ENCODE peak calls at places on chromosomes 1 and 21, in five cellular contexts. I is SK-N-SH, U is K562, Y is GM12878, T is HepG2. Q is an unnamed sample.

GRCh38 chr21:39061766-39062165 is 121.5 kb downstream of the PSMG1 start:
- DNase-seq in I (no peak), U (no peak), Y (no peak), T (no peak), Q (no peak)

GRCh38 chr1:169809370-169810095 is 14.8 kb upstream of the METTL18 start:
- DNase-seq in I (peak), U (peak), Y (no peak), T (peak), Q (peak)

GRCh38 chr1:94011709-94012590 is 102.7 kb upstream of the GCLM start:
- DNase-seq in I (no peak), U (no peak), Y (no peak), T (peak), Q (no peak)

GRCh38 chr1:177979272-177979671 is 9.4 kb upstream of the SEC16B start:
- DNase-seq in I (no peak), U (no peak), Y (no peak), T (no peak), Q (no peak)

GRCh38 chr1:198056255-198056654 is 100.5 kb upstream of the NEK7 start:
- DNase-seq in I (peak), U (peak), Y (no peak), T (peak), Q (peak)

GRCh38 chr21:36747114-36747814 is 48.3 kb downstream of the SIM2 start:
- DNase-seq in I (no peak), U (peak), Y (no peak), T (no peak), Q (no peak)

GRCh38 chr1:43774359-43774758 is 67.0 kb downstream of the ST3GAL3 start:
- DNase-seq in I (no peak), U (peak), Y (no peak), T (no peak), Q (no peak)

GRCh38 chr21:20971296-20971921 is 26.8 kb upstream of the NCAM2 start:
- DNase-seq in I (peak), U (peak), Y (no peak), T (peak), Q (peak)

GRCh38 chr1:67732750-67733151 is 47.8 kb downstream of the GADD45A start:
- DNase-seq in I (no peak), U (peak), Y (peak), T (no peak), Q (no peak)

GRCh38 chr21:18722193-18722592 is 318.6 kb upstream of the TMPRSS15 start:
- DNase-seq in I (no peak), U (no peak), Y (no peak), T (no peak), Q (no peak)

GRCh38 chr1:221161571-221162041 is 282.4 kb downstream of the HLX start:
- DNase-seq in I (no peak), U (no peak), Y (no peak), T (no peak), Q (no peak)

GRCh38 chr1:39001516-39002389 is 10.7 kb downstream of the AKIRIN1 start:
- DNase-seq in I (no peak), U (no peak), Y (no peak), T (no peak), Q (no peak)

GRCh38 chr1:5779608-5780323 is 212.5 kb downstream of the NPHP4 start:
- DNase-seq in I (peak), U (no peak), Y (no peak), T (no peak), Q (no peak)

GRCh38 chr21:16468191-16468590 is 738.4 kb downstream of the USP25 start:
- DNase-seq in I (no peak), U (no peak), Y (no peak), T (no peak), Q (no peak)

GRCh38 chr1:183126528-183126927 is 59.5 kb upstream of the LAMC2 start:
- DNase-seq in I (no peak), U (no peak), Y (no peak), T (no peak), Q (no peak)

GRCh38 chr1:61109158-61109557 is 26.8 kb downstream of the NFIA start:
- DNase-seq in I (no peak), U (no peak), Y (no peak), T (peak), Q (no peak)

GRCh38 chr1:53619811-53620619 is 118.9 kb downstream of the GLIS1 start:
- DNase-seq in I (no peak), U (no peak), Y (no peak), T (no peak), Q (no peak)

GRCh38 chr1:228415853-228416216 is 826 bp downstream of the TRIM17 start:
- DNase-seq in I (no peak), U (no peak), Y (no peak), T (no peak), Q (no peak)

GRCh38 chr1:36863061-36863460 is 171.3 kb downstream of the GRIK3 start:
- DNase-seq in I (no peak), U (no peak), Y (no peak), T (no peak), Q (no peak)

DNA sequence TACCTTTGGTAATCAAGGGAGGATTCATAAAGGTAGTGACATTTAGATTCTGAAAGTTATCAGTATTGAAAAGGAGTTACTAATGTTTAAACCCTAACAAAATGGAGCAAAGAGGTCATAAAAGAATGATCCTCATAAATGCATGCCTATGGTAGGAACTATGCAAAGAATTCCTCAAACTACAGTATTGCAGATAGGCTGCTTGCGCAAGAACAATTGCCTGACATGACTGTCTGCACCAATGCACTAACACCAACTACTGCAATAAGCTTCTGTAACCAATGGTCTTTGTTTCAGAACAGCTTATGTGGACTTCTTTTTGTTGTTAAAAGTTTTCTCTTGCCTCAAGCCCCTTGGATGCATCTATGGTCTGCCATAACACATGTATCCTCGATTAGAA is 597.3 kb upstream of the ADGRL4 start:
- DNase-seq in I (no peak), U (no peak), Y (no peak), T (no peak), Q (no peak)
- TF ChIP-seq FOXM1 in I (no peak), U (no peak), Y (no peak), T (no peak), Q (no peak)

GRCh38 chr1:172770081-172770480 is 111.2 kb downstream of the FASLG start:
- DNase-seq in I (no peak), U (no peak), Y (no peak), T (no peak), Q (no peak)

GRCh38 chr1:172778461-172779455 is 119.9 kb downstream of the FASLG start:
- DNase-seq in I (peak), U (no peak), Y (peak), T (no peak), Q (peak)

GRCh38 chr1:172777767-172778166 is 118.9 kb downstream of the FASLG start:
- DNase-seq in I (no peak), U (no peak), Y (no peak), T (no peak), Q (no peak)

GRCh38 chr1:172775598-172776570 is 117.0 kb downstream of the FASLG start:
- DNase-seq in I (no peak), U (no peak), Y (no peak), T (no peak), Q (no peak)

GRCh38 chr1:172774561-172774960 is 115.7 kb downstream of the FASLG start:
- DNase-seq in I (no peak), U (no peak), Y (no peak), T (no peak), Q (no peak)
- TF ChIP-seq FOXM1 in I (no peak), U (no peak), Y (no peak), T (no peak), Q (no peak)

GRCh38 chr1:62285984-62286481 is 33.2 kb downstream of the KANK4 start:
- DNase-seq in I (no peak), U (no peak), Y (no peak), T (peak), Q (no peak)

GRCh38 chr1:62282909-62283308 is 36.3 kb downstream of the KANK4 start:
- DNase-seq in I (no peak), U (no peak), Y (no peak), T (no peak), Q (no peak)

GRCh38 chr1:62283361-62283760 is 35.9 kb downstream of the KANK4 start:
- DNase-seq in I (no peak), U (no peak), Y (no peak), T (no peak), Q (no peak)

GRCh38 chr1:62286778-62287224 is 32.4 kb downstream of the KANK4 start:
- DNase-seq in I (no peak), U (no peak), Y (no peak), T (peak), Q (no peak)

DNA sequence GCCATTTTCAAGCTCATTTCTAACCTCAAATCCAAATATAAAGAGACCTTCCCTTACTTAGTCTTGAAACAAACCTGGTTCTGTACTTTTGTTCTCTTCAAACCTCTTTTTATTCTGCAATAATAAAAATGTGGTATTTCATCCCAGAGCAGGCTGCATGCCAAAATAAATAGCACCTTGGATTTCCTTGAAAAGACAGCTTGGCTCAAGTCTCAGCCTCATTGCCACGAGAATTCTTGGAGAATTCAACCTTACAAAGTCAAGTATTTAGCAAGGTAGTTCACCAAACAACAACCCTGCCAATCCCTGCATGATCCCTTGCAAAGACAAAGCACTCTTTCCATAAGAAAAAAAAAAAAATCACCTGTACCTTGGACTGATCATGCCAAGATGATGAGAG is 33.8 kb downstream of the KANK4 start:
- DNase-seq in I (no peak), U (no peak), Y (no peak), T (no peak), Q (no peak)
- TF ChIP-seq FOXM1 in I (no peak), U (no peak), Y (no peak), T (no peak), Q (no peak)

DNA sequence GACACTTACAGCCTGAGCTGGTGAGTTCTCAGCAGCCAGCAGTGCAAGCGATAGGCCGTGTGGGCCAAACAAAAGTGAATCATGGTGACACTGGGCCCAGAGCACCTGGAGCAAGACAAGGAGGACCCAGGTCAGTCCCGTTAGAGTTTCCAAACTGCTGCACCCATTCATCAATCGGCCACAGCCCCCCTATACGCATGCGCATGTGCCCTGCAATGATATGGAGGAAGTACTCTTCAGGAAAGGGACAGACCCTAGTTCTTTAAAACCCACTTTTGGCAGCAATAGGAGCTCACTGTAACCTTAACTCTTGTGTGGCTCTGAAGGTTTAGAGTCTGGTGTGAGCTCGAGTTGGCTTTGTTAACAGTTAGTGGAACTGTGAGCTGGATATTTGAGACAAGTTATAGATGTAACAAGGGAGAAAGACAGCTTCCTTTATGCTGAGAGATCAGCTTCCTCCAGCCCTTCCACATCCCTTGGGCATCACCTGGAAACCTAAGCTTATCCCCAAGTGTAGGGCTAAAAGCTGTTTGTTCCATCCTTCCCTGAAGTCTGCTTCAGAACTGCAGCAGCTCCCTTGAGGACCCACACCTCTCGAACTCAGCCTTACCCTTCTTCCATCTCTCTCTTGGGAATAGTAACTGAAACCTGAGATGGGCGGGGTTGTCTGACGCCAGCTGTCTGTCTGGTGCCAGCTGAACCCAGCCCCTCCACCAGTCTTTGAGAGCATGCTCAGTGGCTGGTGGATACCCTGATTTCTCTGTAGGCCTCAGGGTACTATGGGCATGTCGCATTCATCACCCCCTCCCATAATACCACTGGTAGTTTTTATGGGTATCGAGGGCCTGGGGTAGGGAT is 17.7 kb downstream of the NMNAT1 start:
- DNase-seq in I (no peak), U (no peak), Y (peak), T (no peak), Q (peak)
- TF ChIP-seq FOXM1 in I (no peak), U (no peak), Y (no peak), T (no peak), Q (no peak)

GRCh38 chr1:193310569-193310968 is 124.2 kb upstream of the B3GALT2 start:
- DNase-seq in I (no peak), U (no peak), Y (no peak), T (peak), Q (no peak)
- TF ChIP-seq FOXM1 in I (no peak), U (no peak), Y (no peak), T (no peak), Q (no peak)

GRCh38 chr1:41738475-41738874 is 180.2 kb downstream of the HIVEP3 start:
- DNase-seq in I (no peak), U (no peak), Y (no peak), T (no peak), Q (no peak)

GRCh38 chr1:41738010-41738409 is 180.7 kb downstream of the HIVEP3 start:
- DNase-seq in I (no peak), U (no peak), Y (no peak), T (no peak), Q (no peak)

GRCh38 chr1:41740630-41741239 is 178.0 kb downstream of the HIVEP3 start:
- DNase-seq in I (no peak), U (no peak), Y (no peak), T (no peak), Q (no peak)

GRCh38 chr1:41740058-41740457 is 178.7 kb downstream of the HIVEP3 start:
- DNase-seq in I (no peak), U (no peak), Y (no peak), T (no peak), Q (no peak)

GRCh38 chr1:41739061-41739955 is 179.4 kb downstream of the HIVEP3 start:
- DNase-seq in I (no peak), U (no peak), Y (peak), T (no peak), Q (no peak)
- TF ChIP-seq FOXM1 in I (no peak), U (no peak), Y (peak), T (no peak), Q (no peak)

DNA sequence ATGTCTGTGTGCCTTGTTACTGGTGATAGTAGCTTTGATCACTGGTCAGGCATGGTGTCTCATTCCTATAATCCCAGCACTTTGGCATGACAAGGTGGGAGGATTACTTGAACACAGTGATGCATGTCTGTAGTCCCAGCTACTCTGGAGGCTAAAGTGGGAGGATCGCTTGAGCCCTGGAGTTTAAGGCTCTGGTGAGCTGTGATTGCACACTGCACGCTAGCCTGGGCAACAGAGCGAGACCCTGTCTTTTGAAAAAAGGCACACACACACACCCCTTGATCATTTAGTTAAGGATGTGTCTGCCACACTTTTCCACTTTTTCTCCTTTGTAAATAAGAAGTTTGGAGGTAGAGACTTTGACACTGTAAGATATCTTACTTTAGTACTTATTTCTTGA is 15.1 kb downstream of the MIGA1 start:
- DNase-seq in I (no peak), U (no peak), Y (no peak), T (no peak), Q (no peak)
- TF ChIP-seq FOXM1 in I (no peak), U (no peak), Y (no peak), T (no peak), Q (no peak)

Q was measured in HEK293T.